ENCODE peak calls at places on chromosomes 2 and 18, in nine cellular contexts. U, C, P, L, K, A, X, R and M are unnamed samples.

GRCh38 chr2:113894156-113894743 is 4.4 kb downstream of the ACTR3 start:
- DNase-seq in U (no peak), C (no peak), P (peak), L (no peak), K (no peak), A (no peak), X (no peak), R (no peak), M (no peak)

GRCh38 chr2:1518501-1518821 is 105.2 kb downstream of the TPO start:
- DNase-seq in U (no peak), C (no peak), P (no peak), L (no peak), K (no peak), A (no peak), X (no peak), R (no peak), M (no peak)

GRCh38 chr18:48455555-48456478 is 46.6 kb upstream of the ZBTB7C start:
- DNase-seq in U (no peak), C (no peak), P (peak), L (no peak), K (no peak), A (peak), X (peak), R (no peak), M (no peak)

GRCh38 chr2:75844651-75845050 is 133.9 kb upstream of the GCFC2 start:
- DNase-seq in U (no peak), C (no peak), P (peak), L (no peak), K (no peak), A (no peak), X (no peak), R (no peak), M (no peak)

GRCh38 chr18:33906046-33906445 is 318.7 kb downstream of the NOL4 start:
- DNase-seq in U (no peak), C (no peak), P (no peak), L (no peak), K (no peak), A (no peak), X (no peak), R (no peak), M (no peak)

GRCh38 chr2:157158111-157158510 is 99.4 kb upstream of the GALNT5 start:
- DNase-seq in U (no peak), C (no peak), P (peak), L (no peak), K (no peak), A (no peak), X (no peak), R (no peak), M (no peak)

GRCh38 chr2:128260239-128261138 is 58.2 kb downstream of the HS6ST1 start:
- DNase-seq in U (peak), C (no peak), P (peak), L (peak), K (peak), A (no peak), X (no peak), R (peak), M (peak)

GRCh38 chr2:134217316-134217715 is 36.6 kb upstream of the MGAT5 start:
- DNase-seq in U (no peak), C (no peak), P (no peak), L (no peak), K (no peak), A (no peak), X (peak), R (no peak), M (no peak)

GRCh38 chr2:219476605-219477578 is 21.8 kb upstream of the GMPPA start:
- DNase-seq in U (no peak), C (no peak), P (no peak), L (no peak), K (no peak), A (no peak), X (no peak), R (peak), M (no peak)

GRCh38 chr2:65939687-65940086 is 495.2 kb upstream of the MEIS1 start:
- DNase-seq in U (no peak), C (no peak), P (no peak), L (no peak), K (no peak), A (no peak), X (no peak), R (no peak), M (no peak)

GRCh38 chr2:210162466-210163124 is 8.6 kb downstream of the KANSL1L start:
- DNase-seq in U (no peak), C (no peak), P (no peak), L (no peak), K (no peak), A (no peak), X (no peak), R (no peak), M (no peak)

GRCh38 chr2:168272225-168272624 is 24.8 kb upstream of the STK39 start:
- DNase-seq in U (no peak), C (no peak), P (peak), L (no peak), K (no peak), A (no peak), X (no peak), R (no peak), M (no peak)

GRCh38 chr2:96449174-96449573 is 56.0 kb downstream of the NEURL3 start:
- DNase-seq in U (no peak), C (no peak), P (no peak), L (no peak), K (no peak), A (no peak), X (no peak), R (no peak), M (no peak)

GRCh38 chr18:9673296-9674251 is 34.5 kb upstream of the RAB31 start:
- DNase-seq in U (peak), C (no peak), P (peak), L (no peak), K (no peak), A (no peak), X (no peak), R (peak), M (no peak)

GRCh38 chr18:3450358-3451107 is 561 bp downstream of the TGIF1 start:
- DNase-seq in U (peak), C (peak), P (peak), L (peak), K (peak), A (peak), X (peak), R (no peak), M (peak)

GRCh38 chr2:37456479-37456878 is 112.0 kb downstream of the QPCT start:
- DNase-seq in U (no peak), C (no peak), P (no peak), L (no peak), K (no peak), A (no peak), X (peak), R (no peak), M (no peak)

GRCh38 chr2:212021947-212022346 is 516.7 kb downstream of the ERBB4 start:
- DNase-seq in U (no peak), C (no peak), P (peak), L (no peak), K (no peak), A (no peak), X (no peak), R (no peak), M (no peak)

GRCh38 chr2:172708247-172708646 is 27.4 kb upstream of the RAPGEF4 start:
- DNase-seq in U (no peak), C (no peak), P (no peak), L (no peak), K (no peak), A (no peak), X (no peak), R (no peak), M (no peak)

GRCh38 chr18:70151554-70152130 is 53.8 kb downstream of the RTTN start:
- DNase-seq in U (no peak), C (no peak), P (no peak), L (no peak), K (no peak), A (no peak), X (no peak), R (no peak), M (no peak)

GRCh38 chr18:74273394-74273793 is 18.4 kb downstream of the CYB5A start:
- DNase-seq in U (no peak), C (no peak), P (no peak), L (no peak), K (no peak), A (no peak), X (no peak), R (no peak), M (no peak)

GRCh38 chr2:199950396-199950795 is 4.9 kb downstream of the TYW5 start:
- DNase-seq in U (no peak), C (no peak), P (no peak), L (no peak), K (no peak), A (no peak), X (no peak), R (no peak), M (no peak)

GRCh38 chr2:33552758-33553461 is 46.2 kb downstream of the FAM98A start:
- DNase-seq in U (no peak), C (no peak), P (no peak), L (no peak), K (no peak), A (no peak), X (no peak), R (no peak), M (no peak)

GRCh38 chr2:10779776-10780490 is 32.7 kb downstream of the PDIA6 start:
- DNase-seq in U (no peak), C (no peak), P (no peak), L (no peak), K (peak), A (no peak), X (no peak), R (no peak), M (no peak)

GRCh38 chr2:18268400-18268799 is 292.1 kb downstream of the RDH14 start:
- DNase-seq in U (no peak), C (no peak), P (peak), L (no peak), K (no peak), A (no peak), X (no peak), R (no peak), M (no peak)